ENCODE peak calls at places on chromosomes 4 and X, in six cellular contexts. N, C, V, B, W and M are unnamed samples.

GRCh38 chr4:146890301-146890700 is 55.4 kb downstream of the TTC29 start:
- DNase-seq in N (no peak), C (no peak), V (no peak), B (no peak), W (no peak), M (no peak)

GRCh38 chrX:23554304-23554703 is 113.0 kb upstream of the PRDX4 start:
- DNase-seq in N (no peak), C (peak), V (peak), B (no peak), W (peak), M (no peak)

GRCh38 chr4:161931089-161931488 is 232.7 kb downstream of the FSTL5 start:
- DNase-seq in N (no peak), C (no peak), V (no peak), B (no peak), W (no peak), M (no peak)

GRCh38 chr4:162343967-162344366 is 180.2 kb upstream of the FSTL5 start:
- DNase-seq in N (no peak), C (no peak), V (no peak), B (no peak), W (no peak), M (no peak)

GRCh38 chrX:75547783-75548182 is 24.9 kb upstream of the ZDHHC15 start:
- DNase-seq in N (no peak), C (no peak), V (no peak), B (no peak), W (peak), M (peak)

GRCh38 chrX:143437439-143437838 is 79.8 kb downstream of the SPANXN3 start:
- DNase-seq in N (no peak), C (no peak), V (no peak), B (no peak), W (peak), M (no peak)

GRCh38 chr4:32506067-32506466 is 1785.9 kb downstream of the PCDH7 start:
- DNase-seq in N (no peak), C (no peak), V (no peak), B (no peak), W (no peak), M (no peak)

GRCh38 chr4:85149656-85150055 is 183.2 kb upstream of the WDFY3 start:
- DNase-seq in N (no peak), C (no peak), V (no peak), B (no peak), W (peak), M (no peak)

GRCh38 chrX:153469811-153470410 is 465 bp downstream of the HAUS7 start:
- DNase-seq in N (no peak), C (no peak), V (peak), B (no peak), W (peak), M (no peak)

GRCh38 chrX:129932792-129933321 is 26.9 kb downstream of the UTP14A start:
- DNase-seq in N (no peak), C (no peak), V (no peak), B (no peak), W (no peak), M (no peak)

GRCh38 chr4:174475528-174475927 is 46.8 kb downstream of the HPGD start:
- DNase-seq in N (no peak), C (no peak), V (no peak), B (no peak), W (no peak), M (no peak)

GRCh38 chr4:95985051-95985450 is 145.2 kb downstream of the PDHA2 start:
- DNase-seq in N (no peak), C (no peak), V (no peak), B (no peak), W (no peak), M (no peak)

GRCh38 chr4:6523251-6523650 is 50.8 kb upstream of the PPP2R2C start:
- DNase-seq in N (no peak), C (no peak), V (no peak), B (no peak), W (peak), M (no peak)

GRCh38 chr4:165077034-165077578 is 23.4 kb downstream of the TRIM75 start:
- DNase-seq in N (no peak), C (no peak), V (no peak), B (no peak), W (no peak), M (no peak)